ENCODE peak calls at places on chromosome 16, in seven cellular contexts. Y, Z, W, T, I, S and Q are unnamed samples.

GRCh38 chr16:81491522-81492188 is 47.0 kb downstream of the CMIP start:
- DNase-seq in Y (no peak), W (no peak), T (no peak), Z (no peak), S (no peak), I (peak), Q (peak)

GRCh38 chr16:51937771-51938170 is 609.2 kb downstream of the TOX3 start:
- DNase-seq in Z (peak), I (no peak), Y (no peak), S (no peak), T (no peak), W (no peak), Q (no peak)

GRCh38 chr16:27169511-27170071 is 33.7 kb upstream of the KDM8 start:
- DNase-seq in Y (no peak), T (no peak), W (peak), Z (peak), I (peak), S (no peak), Q (peak)

GRCh38 chr16:11615756-11616447 is 29.2 kb upstream of the LITAF start:
- DNase-seq in I (no peak), S (no peak), Z (peak), Y (no peak), W (no peak), T (no peak), Q (no peak)

GRCh38 chr16:67173808-67174705 is 3.7 kb downstream of the NOL3 start:
- DNase-seq in S (peak), W (peak), T (no peak), I (peak), Y (peak), Z (peak), Q (peak)

GRCh38 chr16:4624827-4625616 is 396 bp downstream of the MGRN1 start:
- DNase-seq in W (peak), Z (peak), T (peak), Y (peak), S (peak), I (peak), Q (peak)

GRCh38 chr16:71734511-71734910 is 10.0 kb upstream of the PHLPP2 start:
- DNase-seq in Z (no peak), T (no peak), W (no peak), I (no peak), S (no peak), Y (no peak), Q (no peak)

GRCh38 chr16:89502319-89502843 is 5.8 kb upstream of the SPG7 start:
- DNase-seq in Z (peak), T (no peak), Y (no peak), S (no peak), W (peak), I (no peak), Q (peak)

GRCh38 chr16:46748775-46749705 is 896 bp upstream of the MYLK3 start:
- DNase-seq in Z (no peak), S (no peak), Y (peak), W (no peak), T (no peak), I (peak), Q (no peak)

GRCh38 chr16:51756447-51757123 is 605.5 kb upstream of the SALL1 start:
- DNase-seq in T (no peak), W (no peak), I (no peak), S (no peak), Y (no peak), Z (peak), Q (no peak)

GRCh38 chr16:20906225-20906870 is 5.8 kb downstream of the LYRM1 start:
- DNase-seq in Y (no peak), S (no peak), W (peak), T (no peak), I (no peak), Z (peak), Q (peak)

GRCh38 chr16:361341-361871 is 8.9 kb upstream of the AXIN1 start:
- DNase-seq in Y (no peak), Z (no peak), W (no peak), I (no peak), T (no peak), S (no peak), Q (no peak)

GRCh38 chr16:54930034-54930938 is at the start of gene IRX5:
- DNase-seq in W (peak), Y (peak), Z (peak), S (peak), T (peak), I (peak), Q (peak)

GRCh38 chr16:69567031-69567680 is 1.4 kb downstream of the NFAT5 start:
- DNase-seq in Z (peak), Y (peak), I (no peak), S (peak), T (no peak), W (no peak), Q (peak)

GRCh38 chr16:588639-588888 is 1.3 kb upstream of the RAB40C start:
- DNase-seq in T (no peak), Y (peak), I (no peak), W (peak), Z (peak), S (no peak), Q (peak)

GRCh38 chr16:1093284-1094123 is 2.5 kb downstream of the C1QTNF8 start:
- DNase-seq in Y (no peak), I (no peak), S (no peak), T (no peak), Z (no peak), W (peak), Q (no peak)